ENCODE peak calls at places on chromosome 14, in eight cellular contexts. Y is AG04450; J is type B pancreatic cell; E is activated T-cell treated with anti-CD3 and anti-CD28 coated beads for 24 hours; I is pancreas; N is NCI-H345; D is LoVo; Z is CD8-positive, alpha-beta T cell. W is an unnamed sample.

GRCh38 chr14:34324363-34324795 is 137.7 kb downstream of the SPTSSA start:
- DNase-seq in Y (peak), J (no peak), E (no peak), I (no peak), N (peak), D (peak), Z (no peak), W (no peak)

GRCh38 chr14:103231376-103232019 is 102.5 kb upstream of the EIF5 start:
- DNase-seq in Y (no peak), J (no peak), E (no peak), I (no peak), N (no peak), D (no peak), Z (no peak), W (no peak)

GRCh38 chr14:25006961-25007795 is 42.8 kb downstream of the STXBP6 start:
- DNase-seq in Y (peak), J (no peak), E (no peak), I (no peak), N (peak), D (peak), Z (no peak), W (peak)

GRCh38 chr14:74135386-74135785 is 50.6 kb downstream of the LIN52 start:
- DNase-seq in Y (no peak), J (no peak), E (no peak), I (no peak), N (no peak), D (peak), Z (no peak), W (peak)

GRCh38 chr14:56953884-56954283 is 143.6 kb upstream of the OTX2 start:
- DNase-seq in Y (no peak), J (no peak), E (no peak), I (no peak), N (no peak), D (no peak), Z (no peak), W (no peak)

GRCh38 chr14:72883963-72884362 is 9.9 kb downstream of the DPF3 start:
- DNase-seq in Y (no peak), J (no peak), E (no peak), I (no peak), N (no peak), D (no peak), Z (no peak), W (no peak)

GRCh38 chr14:52222901-52223300 is 44.6 kb upstream of the PTGDR start:
- DNase-seq in Y (no peak), J (no peak), E (no peak), I (no peak), N (no peak), D (no peak), Z (no peak), W (no peak)

GRCh38 chr14:45519770-45520169 is 266.8 kb upstream of the MIS18BP1 start:
- DNase-seq in Y (no peak), J (no peak), E (no peak), I (no peak), N (no peak), D (no peak), Z (no peak), W (no peak)

GRCh38 chr14:99116741-99117295 is 155.2 kb downstream of the BCL11B start:
- DNase-seq in Y (no peak), J (no peak), E (no peak), I (no peak), N (no peak), D (no peak), Z (no peak), W (no peak)

GRCh38 chr14:99793213-99794155 is at the start of gene EML1:
- DNase-seq in Y (peak), J (peak), E (peak), I (peak), N (peak), D (peak), Z (peak), W (no peak)

GRCh38 chr14:105204206-105204930 is 23.3 kb upstream of the NUDT14 start:
- DNase-seq in Y (no peak), J (no peak), E (no peak), I (peak), N (no peak), D (peak), Z (no peak), W (no peak)

GRCh38 chr14:77058785-77059184 is 30.3 kb upstream of the IRF2BPL start:
- DNase-seq in Y (no peak), J (no peak), E (no peak), I (no peak), N (no peak), D (no peak), Z (no peak), W (no peak)

GRCh38 chr14:101471723-101472517 is 89.4 kb upstream of the DIO3 start:
- DNase-seq in Y (no peak), J (no peak), E (no peak), I (peak), N (no peak), D (no peak), Z (no peak), W (no peak)

GRCh38 chr14:87231336-87232026 is 761.5 kb downstream of the GALC start:
- DNase-seq in Y (no peak), J (no peak), E (no peak), I (no peak), N (no peak), D (no peak), Z (no peak), W (no peak)

GRCh38 chr14:65415613-65416012 is 3.1 kb downstream of the FUT8 start:
- DNase-seq in Y (no peak), J (no peak), E (no peak), I (no peak), N (no peak), D (no peak), Z (no peak), W (no peak)

GRCh38 chr14:90509403-90509802 is 112.6 kb downstream of the CALM1 start:
- DNase-seq in Y (no peak), J (no peak), E (no peak), I (no peak), N (no peak), D (no peak), Z (no peak), W (no peak)

GRCh38 chr14:70924521-70924920 is 17.3 kb downstream of the PCNX1 start:
- DNase-seq in Y (no peak), J (no peak), E (no peak), I (no peak), N (no peak), D (no peak), Z (no peak), W (no peak)

GRCh38 chr14:79407572-79407971 is 803.7 kb downstream of the DIO2 start:
- DNase-seq in Y (no peak), J (no peak), E (no peak), I (no peak), N (no peak), D (no peak), Z (no peak), W (no peak)

GRCh38 chr14:64845878-64846277 is 33.8 kb downstream of the SPTB start:
- DNase-seq in Y (peak), J (no peak), E (no peak), I (no peak), N (no peak), D (no peak), Z (no peak), W (peak)

GRCh38 chr14:78798757-78799156 is 628.6 kb downstream of the NRXN3 start:
- DNase-seq in Y (no peak), J (no peak), E (no peak), I (no peak), N (no peak), D (no peak), Z (no peak), W (no peak)

GRCh38 chr14:58666737-58667136 is 29.0 kb downstream of the DACT1 start:
- DNase-seq in Y (no peak), J (no peak), E (no peak), I (no peak), N (no peak), D (no peak), Z (no peak), W (no peak)

GRCh38 chr14:75295061-75295461 is 16.4 kb downstream of the FOS start:
- DNase-seq in Y (no peak), J (no peak), E (no peak), I (peak), N (peak), D (peak), Z (no peak), W (no peak)

W was measured in AG04449.